ENCODE peak calls at places on chromosomes 6 and 20, in four cellular contexts. One of them, this sample, is unnamed.

GRCh38 chr20:432677-433299 is 24.7 kb downstream of the RBCK1 start:
- DNase-seq in SK-N-SH: no peak
- DNase-seq in mammary epithelial cell: no peak
- DNase-seq in endothelial cell of umbilical vein: no peak
- DNase-seq in this sample: no peak

GRCh38 chr6:137487947-137488735 is 6.1 kb downstream of the OLIG3 start:
- DNase-seq in SK-N-SH: peak; percentile 27
- DNase-seq in mammary epithelial cell: no peak
- DNase-seq in endothelial cell of umbilical vein: no peak
- DNase-seq in this sample: no peak

GRCh38 chr6:40672118-40672517 is 85.0 kb upstream of the LRFN2 start:
- DNase-seq in SK-N-SH: peak; percentile 40
- DNase-seq in mammary epithelial cell: no peak
- DNase-seq in endothelial cell of umbilical vein: no peak
- DNase-seq in this sample: peak; percentile 81

GRCh38 chr20:59182401-59183044 is 18.9 kb downstream of the ZNF831 start:
- DNase-seq in SK-N-SH: no peak
- DNase-seq in mammary epithelial cell: no peak
- DNase-seq in endothelial cell of umbilical vein: no peak
- DNase-seq in this sample: peak; percentile 64

GRCh38 chr6:26071135-26071534 is 16.1 kb upstream of the HFE start:
- DNase-seq in SK-N-SH: no peak
- DNase-seq in mammary epithelial cell: no peak
- DNase-seq in endothelial cell of umbilical vein: no peak
- DNase-seq in this sample: no peak

GRCh38 chr6:84998223-84998622 is 233.8 kb upstream of the TBX18 start:
- DNase-seq in SK-N-SH: peak; percentile 1
- DNase-seq in mammary epithelial cell: no peak
- DNase-seq in endothelial cell of umbilical vein: no peak
- DNase-seq in this sample: no peak

GRCh38 chr6:40948598-40948997 is 90.4 kb downstream of the UNC5CL start:
- DNase-seq in SK-N-SH: no peak
- DNase-seq in mammary epithelial cell: peak; percentile 65
- DNase-seq in endothelial cell of umbilical vein: no peak
- DNase-seq in this sample: no peak

GRCh38 chr20:58875541-58876134 is 23.1 kb downstream of the GNAS start:
- DNase-seq in SK-N-SH: no peak
- DNase-seq in mammary epithelial cell: no peak
- DNase-seq in endothelial cell of umbilical vein: peak; percentile 55
- DNase-seq in this sample: no peak

GRCh38 chr6:84853901-84854300 is 89.5 kb upstream of the TBX18 start:
- DNase-seq in SK-N-SH: no peak
- DNase-seq in mammary epithelial cell: no peak
- DNase-seq in endothelial cell of umbilical vein: no peak
- DNase-seq in this sample: no peak

GRCh38 chr6:48743738-48744137 is 632.7 kb upstream of the PTCHD4 start:
- DNase-seq in SK-N-SH: no peak
- DNase-seq in mammary epithelial cell: no peak
- DNase-seq in endothelial cell of umbilical vein: no peak
- DNase-seq in this sample: no peak

GRCh38 chr20:48948612-48949011 is 27.1 kb downstream of the ARFGEF2 start:
- DNase-seq in SK-N-SH: no peak
- DNase-seq in mammary epithelial cell: no peak
- DNase-seq in endothelial cell of umbilical vein: no peak
- DNase-seq in this sample: no peak

GRCh38 chr20:37598101-37598530 is 70.4 kb upstream of the BLCAP start:
- DNase-seq in SK-N-SH: peak; percentile 76
- DNase-seq in mammary epithelial cell: no peak
- DNase-seq in endothelial cell of umbilical vein: no peak
- DNase-seq in this sample: no peak

GRCh38 chr6:23663652-23664051 is 462.4 kb upstream of the NRSN1 start:
- DNase-seq in SK-N-SH: peak; percentile 70
- DNase-seq in mammary epithelial cell: no peak
- DNase-seq in endothelial cell of umbilical vein: no peak
- DNase-seq in this sample: no peak

GRCh38 chr6:143059616-143060353 is 904 bp upstream of the AIG1 start:
- DNase-seq in SK-N-SH: peak; percentile 13
- DNase-seq in mammary epithelial cell: peak; percentile 97
- DNase-seq in endothelial cell of umbilical vein: peak; percentile 68
- DNase-seq in this sample: no peak

GRCh38 chr6:71079707-71080106 is 122.8 kb upstream of the B3GAT2 start:
- DNase-seq in SK-N-SH: no peak
- DNase-seq in mammary epithelial cell: peak; percentile 49
- DNase-seq in endothelial cell of umbilical vein: no peak
- DNase-seq in this sample: no peak

GRCh38 chr6:33426590-33427563 is 7.0 kb downstream of the SYNGAP1 start:
- DNase-seq in SK-N-SH: peak; percentile 46
- DNase-seq in mammary epithelial cell: no peak
- DNase-seq in endothelial cell of umbilical vein: no peak
- DNase-seq in this sample: peak; percentile 64

GRCh38 chr6:15239606-15240364 is 6.1 kb upstream of the JARID2 start:
- DNase-seq in SK-N-SH: no peak
- DNase-seq in mammary epithelial cell: no peak
- DNase-seq in endothelial cell of umbilical vein: peak; percentile 77
- DNase-seq in this sample: no peak

GRCh38 chr6:36985384-36985962 is 523 bp downstream of the MTCH1 start:
- DNase-seq in SK-N-SH: no peak
- DNase-seq in mammary epithelial cell: no peak
- DNase-seq in endothelial cell of umbilical vein: no peak
- DNase-seq in this sample: no peak

GRCh38 chr6:168789699-168790098 is 348.7 kb downstream of the SMOC2 start:
- DNase-seq in SK-N-SH: peak; percentile 40
- DNase-seq in mammary epithelial cell: no peak
- DNase-seq in endothelial cell of umbilical vein: no peak
- DNase-seq in this sample: no peak

GRCh38 chr6:1708820-1709612 is 99.3 kb downstream of the FOXC1 start:
- DNase-seq in SK-N-SH: no peak
- DNase-seq in mammary epithelial cell: peak; percentile 16
- DNase-seq in endothelial cell of umbilical vein: no peak
- DNase-seq in this sample: no peak

GRCh38 chr6:41779336-41779735 is 364 bp downstream of the FRS3 start:
- DNase-seq in SK-N-SH: no peak
- DNase-seq in mammary epithelial cell: no peak
- DNase-seq in endothelial cell of umbilical vein: peak; percentile 17
- DNase-seq in this sample: peak; percentile 52

GRCh38 chr6:76262240-76262639 is 189.8 kb upstream of the IMPG1 start:
- DNase-seq in SK-N-SH: no peak
- DNase-seq in mammary epithelial cell: no peak
- DNase-seq in endothelial cell of umbilical vein: no peak
- DNase-seq in this sample: no peak

DNA sequence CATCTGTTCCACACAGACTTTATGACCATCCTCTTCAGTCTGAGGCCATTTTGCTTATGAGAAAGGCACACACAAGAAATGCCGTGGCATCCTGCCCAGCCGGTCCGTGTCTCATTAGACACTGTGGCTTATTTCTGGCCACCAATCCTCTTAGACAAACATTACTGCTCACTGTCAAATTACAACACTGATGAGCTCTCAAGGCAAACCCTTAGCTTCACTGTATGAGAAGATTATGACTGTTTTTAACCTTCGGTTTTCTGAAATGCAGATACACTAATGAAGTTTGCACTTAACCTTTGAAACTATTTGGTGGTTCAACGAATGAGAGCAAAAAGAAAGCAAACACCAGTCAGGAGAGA is 50.5 kb upstream of the DST start:
- DNase-seq in SK-N-SH: no peak
- DNase-seq in mammary epithelial cell: peak; percentile 63
- DNase-seq in endothelial cell of umbilical vein: no peak
- DNase-seq in this sample: no peak
- H3K9ac ChIP-seq in SK-N-SH: no peak overlapping the region
- H3K9ac ChIP-seq in mammary epithelial cell: no peak overlapping the region
- H3K9ac ChIP-seq in endothelial cell of umbilical vein: no peak overlapping the region
- H3K9ac ChIP-seq in this sample: no peak overlapping the region

GRCh38 chr20:3813758-3814581 is 6.4 kb upstream of the AP5S1 start:
- DNase-seq in SK-N-SH: no peak
- DNase-seq in mammary epithelial cell: no peak
- DNase-seq in endothelial cell of umbilical vein: no peak
- DNase-seq in this sample: no peak
- H3K4me1 ChIP-seq in SK-N-SH: peaks cover 7% of the 10 kb centered on the region
- H3K4me1 ChIP-seq in mammary epithelial cell: peaks cover 23% of the 10 kb centered on the region
- H3K4me1 ChIP-seq in endothelial cell of umbilical vein: peaks cover 12% of the 10 kb centered on the region
- H3K4me1 ChIP-seq in this sample: peaks cover 6% of the 10 kb centered on the region

DNA sequence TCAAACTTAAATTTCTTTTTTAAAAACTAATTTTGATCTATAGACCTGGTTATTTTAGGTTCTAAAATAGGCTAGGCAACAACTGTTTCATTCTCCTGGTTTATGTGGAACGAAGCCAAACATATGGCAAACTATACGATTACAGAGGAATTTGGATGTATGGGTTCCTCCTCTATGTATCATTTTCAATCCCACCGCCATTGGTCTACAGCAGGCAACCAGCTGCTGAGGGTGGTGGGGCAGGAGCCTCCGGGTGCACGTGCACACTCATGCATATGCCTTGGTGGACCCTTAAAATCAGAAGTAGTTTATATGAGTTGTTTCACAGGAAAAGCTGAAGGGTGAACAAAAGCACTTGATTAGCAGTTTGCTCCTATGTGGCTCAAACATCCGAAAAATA is 38.5 kb downstream of the LAMA4 start:
- DNase-seq in SK-N-SH: no peak
- DNase-seq in mammary epithelial cell: no peak
- DNase-seq in endothelial cell of umbilical vein: no peak
- DNase-seq in this sample: no peak
- H4K20me1 ChIP-seq in SK-N-SH: no peaks in the 10 kb centered on the region
- H4K20me1 ChIP-seq in mammary epithelial cell: no peaks in the 10 kb centered on the region
- H4K20me1 ChIP-seq in endothelial cell of umbilical vein: no peaks in the 10 kb centered on the region
- H4K20me1 ChIP-seq in this sample: no peaks in the 10 kb centered on the region

GRCh38 chr6:43020847-43021246 is 576 bp upstream of the RRP36 start:
- DNase-seq in SK-N-SH: peak; percentile 48
- DNase-seq in mammary epithelial cell: no peak
- DNase-seq in endothelial cell of umbilical vein: no peak
- DNase-seq in this sample: no peak

GRCh38 chr6:43021270-43022047 is at the start of gene RRP36:
- DNase-seq in SK-N-SH: peak; percentile 91
- DNase-seq in mammary epithelial cell: peak; percentile 63
- DNase-seq in endothelial cell of umbilical vein: peak; percentile 67
- DNase-seq in this sample: peak; percentile 92

GRCh38 chr6:43016935-43017334 is 2.9 kb downstream of the KLHDC3 start:
- DNase-seq in SK-N-SH: no peak
- DNase-seq in mammary epithelial cell: no peak
- DNase-seq in endothelial cell of umbilical vein: no peak
- DNase-seq in this sample: peak; percentile 34

GRCh38 chr6:43020052-43020705 is 1.2 kb upstream of the RRP36 start:
- DNase-seq in SK-N-SH: no peak
- DNase-seq in mammary epithelial cell: no peak
- DNase-seq in endothelial cell of umbilical vein: no peak
- DNase-seq in this sample: peak; percentile 38

GRCh38 chr6:43019152-43019551 is 2.3 kb upstream of the RRP36 start:
- DNase-seq in SK-N-SH: no peak
- DNase-seq in mammary epithelial cell: no peak
- DNase-seq in endothelial cell of umbilical vein: no peak
- DNase-seq in this sample: peak; percentile 37
- H3K9ac ChIP-seq in SK-N-SH: no peak overlapping the region
- H3K9ac ChIP-seq in mammary epithelial cell: no peak overlapping the region
- H3K9ac ChIP-seq in endothelial cell of umbilical vein: no peak overlapping the region
- H3K9ac ChIP-seq in this sample: no peak overlapping the region

GRCh38 chr20:50813101-50813643 is 18.3 kb downstream of the BCAS4 start:
- DNase-seq in SK-N-SH: no peak
- DNase-seq in mammary epithelial cell: no peak
- DNase-seq in endothelial cell of umbilical vein: no peak
- DNase-seq in this sample: peak; percentile 75
- H3K4me1 ChIP-seq in SK-N-SH: peaks cover 8% of the 10 kb centered on the region
- H3K4me1 ChIP-seq in mammary epithelial cell: peaks cover 3% of the 10 kb centered on the region
- H3K4me1 ChIP-seq in endothelial cell of umbilical vein: no peaks in the 10 kb centered on the region
- H3K4me1 ChIP-seq in this sample: peaks cover 96% of the 10 kb centered on the region

GRCh38 chr20:41219824-41220223 is 82.5 kb downstream of the PLCG1 start:
- DNase-seq in SK-N-SH: no peak
- DNase-seq in mammary epithelial cell: no peak
- DNase-seq in endothelial cell of umbilical vein: no peak
- DNase-seq in this sample: no peak
- H4K20me1 ChIP-seq in SK-N-SH: no peaks in the 10 kb centered on the region
- H4K20me1 ChIP-seq in mammary epithelial cell: no peaks in the 10 kb centered on the region
- H4K20me1 ChIP-seq in endothelial cell of umbilical vein: no peaks in the 10 kb centered on the region
- H4K20me1 ChIP-seq in this sample: peaks cover 4% of the 10 kb centered on the region

GRCh38 chr6:38498085-38498484 is 141.6 kb downstream of the BTBD9 start:
- DNase-seq in SK-N-SH: no peak
- DNase-seq in mammary epithelial cell: peak; percentile 25
- DNase-seq in endothelial cell of umbilical vein: no peak
- DNase-seq in this sample: no peak
- H3K9ac ChIP-seq in SK-N-SH: no peak overlapping the region
- H3K9ac ChIP-seq in mammary epithelial cell: no peak overlapping the region
- H3K9ac ChIP-seq in endothelial cell of umbilical vein: no peak overlapping the region
- H3K9ac ChIP-seq in this sample: no peak overlapping the region

DNA sequence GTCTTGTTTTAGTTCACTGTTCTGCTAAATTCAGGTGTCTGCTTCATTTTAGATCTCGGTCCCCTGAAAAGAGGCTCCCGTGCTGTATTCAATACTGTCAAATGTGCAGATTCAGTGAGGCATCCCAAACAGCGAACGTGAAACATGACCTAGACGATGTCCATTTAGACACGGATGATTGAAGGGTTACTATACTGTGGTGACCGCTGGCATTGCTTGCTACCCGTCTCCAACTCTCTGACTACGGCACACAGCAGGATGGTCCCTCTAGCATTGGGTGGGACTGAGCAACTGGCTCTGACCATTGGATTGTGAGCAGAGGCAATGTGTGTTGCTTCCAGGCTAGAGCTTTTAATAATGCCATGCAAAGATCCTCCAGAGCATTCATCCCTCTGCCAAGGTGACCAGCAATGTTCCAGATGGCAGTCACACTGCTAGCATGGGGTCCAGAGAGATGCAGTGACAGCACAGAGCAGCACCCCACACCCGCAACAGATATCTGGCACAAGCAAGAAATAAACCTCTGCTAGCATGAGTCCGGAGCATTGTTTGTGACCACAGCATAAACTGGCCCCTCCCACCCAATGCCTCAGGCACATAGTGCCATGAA is 9.1 kb downstream of the METTL24 start:
- DNase-seq in SK-N-SH: peak; percentile 28
- DNase-seq in mammary epithelial cell: no peak
- DNase-seq in endothelial cell of umbilical vein: no peak
- DNase-seq in this sample: no peak
- H3K4me1 ChIP-seq in SK-N-SH: peaks cover 3% of the 10 kb centered on the region
- H3K4me1 ChIP-seq in mammary epithelial cell: no peaks in the 10 kb centered on the region
- H3K4me1 ChIP-seq in endothelial cell of umbilical vein: no peaks in the 10 kb centered on the region
- H3K4me1 ChIP-seq in this sample: peaks cover 25% of the 10 kb centered on the region

DNA sequence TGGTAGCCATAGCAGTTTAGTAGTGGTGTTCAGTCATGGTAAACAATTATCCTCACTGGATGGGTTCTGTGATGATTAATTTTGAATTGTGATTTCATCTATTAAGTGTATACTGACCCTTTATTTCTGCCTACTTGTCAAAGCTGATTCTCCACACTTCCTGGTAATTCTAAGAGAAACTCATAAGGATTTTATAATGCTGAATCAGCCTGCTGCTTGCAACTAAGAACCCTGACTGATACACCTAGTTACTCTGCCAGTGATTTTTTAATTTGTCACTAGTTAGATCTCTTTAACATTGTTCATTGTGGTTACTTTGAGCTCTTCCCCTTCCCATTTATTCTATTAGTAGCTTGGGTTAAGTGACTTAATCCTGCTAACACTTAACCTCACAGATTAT is 8.6 kb downstream of the CDC40 start:
- DNase-seq in SK-N-SH: no peak
- DNase-seq in mammary epithelial cell: peak; percentile 30
- DNase-seq in endothelial cell of umbilical vein: no peak
- DNase-seq in this sample: no peak
- H4K20me1 ChIP-seq in SK-N-SH: peaks cover 40% of the 10 kb centered on the region
- H4K20me1 ChIP-seq in mammary epithelial cell: no peaks in the 10 kb centered on the region
- H4K20me1 ChIP-seq in endothelial cell of umbilical vein: peaks cover 6% of the 10 kb centered on the region
- H4K20me1 ChIP-seq in this sample: no peaks in the 10 kb centered on the region

This sample was measured in Karpas-422.